ENCODE peak calls at places on chromosomes 16 and 17, in nine cellular contexts. K is thoracic aorta; R is brain microvascular endothelial cell; A is cardiac muscle cell; T is HCT116; E is NT2/D1; J is CD8-positive, alpha-beta T cell; H is effector memory CD4-positive, alpha-beta T cell; F is tibial artery. L is an unnamed sample. For H3K36me3, the result is how much of the 10 kb centered on the place peaks cover.

GRCh38 chr17:74130276-74130675 is 73.2 kb upstream of the RPL38 start:
- DNase-seq in R (no peak), A (no peak), F (peak), J (no peak), E (no peak), H (no peak), T (no peak), K (no peak), L (no peak)

GRCh38 chr16:73152731-73153130 is 104.8 kb upstream of the ZFHX3 start:
- DNase-seq in F (no peak), A (peak), T (no peak), R (no peak), J (no peak), K (no peak), H (no peak), E (peak), L (no peak)

GRCh38 chr17:48132375-48132774 is 24.8 kb downstream of the SNX11 start:
- DNase-seq in H (no peak), A (no peak), E (no peak), T (no peak), F (no peak), J (no peak), R (no peak), K (no peak), L (no peak)

GRCh38 chr17:6654816-6655731 is 3.5 kb downstream of the C17orf100 start:
- DNase-seq in T (no peak), F (no peak), H (no peak), K (no peak), J (no peak), E (no peak), R (no peak), A (peak), L (no peak)

GRCh38 chr16:78973041-78973440 is 627.5 kb downstream of the MAF start:
- DNase-seq in J (no peak), T (no peak), F (no peak), H (no peak), R (no peak), E (no peak), A (peak), K (no peak), L (no peak)

GRCh38 chr17:72008236-72008874 is 112.5 kb upstream of the SOX9 start:
- DNase-seq in T (no peak), E (no peak), R (peak), H (no peak), J (no peak), F (no peak), A (no peak), K (no peak), L (no peak)

GRCh38 chr16:68128577-68129305 is 43.6 kb downstream of the NFATC3 start:
- DNase-seq in A (no peak), F (no peak), E (no peak), J (no peak), K (no peak), R (peak), H (no peak), T (no peak), L (no peak)

GRCh38 chr17:48752399-48753288 is 24.1 kb upstream of the HOXB13 start:
- DNase-seq in A (no peak), E (no peak), T (no peak), H (no peak), F (no peak), R (no peak), K (no peak), J (no peak), L (no peak)

GRCh38 chr17:37847811-37848331 is 76.3 kb upstream of the TBC1D3K start:
- DNase-seq in F (no peak), R (no peak), H (no peak), K (no peak), J (no peak), A (no peak), E (no peak), T (no peak), L (no peak)

GRCh38 chr16:48963306-48963705 is 318.3 kb downstream of the CBLN1 start:
- DNase-seq in T (peak), E (no peak), R (no peak), F (no peak), H (no peak), K (no peak), J (no peak), A (no peak), L (no peak)

GRCh38 chr16:11389631-11390565 is 44.6 kb downstream of the RMI2 start:
- DNase-seq in K (no peak), A (no peak), F (peak), E (no peak), R (no peak), H (no peak), T (no peak), J (no peak), L (no peak)

GRCh38 chr16:51407921-51408320 is 256.9 kb upstream of the SALL1 start:
- DNase-seq in K (no peak), A (no peak), T (no peak), F (no peak), E (no peak), H (no peak), R (no peak), J (no peak), L (no peak)

GRCh38 chr16:4212207-4212933 is 29.5 kb downstream of the SRL start:
- DNase-seq in E (no peak), F (peak), H (no peak), T (no peak), K (peak), J (no peak), R (no peak), A (no peak), L (no peak)

GRCh38 chr16:27576729-27577128 is 26.8 kb downstream of the KATNIP start:
- DNase-seq in A (no peak), T (no peak), J (no peak), F (no peak), H (no peak), K (no peak), E (no peak), R (no peak), L (no peak)

GRCh38 chr17:42651392-42651791 is 7.7 kb upstream of the TUBG2 start:
- DNase-seq in K (no peak), T (no peak), F (no peak), R (no peak), H (no peak), A (no peak), J (no peak), E (no peak), L (no peak)

GRCh38 chr16:4593069-4593468 is 21.6 kb downstream of the UBALD1 start:
- DNase-seq in T (no peak), A (no peak), E (no peak), F (no peak), J (no peak), H (no peak), R (no peak), K (no peak), L (no peak)

GRCh38 chr17:52170963-52171572 is 12.6 kb upstream of the CA10 start:
- DNase-seq in K (no peak), J (no peak), H (no peak), T (no peak), E (no peak), R (no peak), F (no peak), A (peak), L (no peak)

GRCh38 chr16:85037050-85037410 is 9.4 kb downstream of the KIAA0513 start:
- DNase-seq in J (no peak), E (no peak), A (no peak), K (no peak), H (no peak), T (peak), R (peak), F (no peak), L (no peak)

GRCh38 chr16:87369796-87370719 is 13.5 kb downstream of the FBXO31 start:
- DNase-seq in T (no peak), R (no peak), K (no peak), H (no peak), E (no peak), F (no peak), J (no peak), A (no peak), L (no peak)

GRCh38 chr16:67537636-67538591 is 9.3 kb downstream of the RIPOR1 start:
- DNase-seq in J (peak), E (no peak), K (no peak), A (peak), H (peak), R (no peak), F (no peak), T (no peak), L (peak)

GRCh38 chr16:81616321-81617020 is 162.6 kb upstream of the PLCG2 start:
- DNase-seq in F (no peak), A (peak), R (peak), K (no peak), E (no peak), H (peak), J (peak), T (no peak), L (peak)

GRCh38 chr16:752008-752315 is 8.6 kb upstream of the MSLN start:
- DNase-seq in E (peak), A (no peak), K (no peak), T (no peak), H (no peak), F (no peak), J (no peak), R (no peak), L (no peak)

DNA sequence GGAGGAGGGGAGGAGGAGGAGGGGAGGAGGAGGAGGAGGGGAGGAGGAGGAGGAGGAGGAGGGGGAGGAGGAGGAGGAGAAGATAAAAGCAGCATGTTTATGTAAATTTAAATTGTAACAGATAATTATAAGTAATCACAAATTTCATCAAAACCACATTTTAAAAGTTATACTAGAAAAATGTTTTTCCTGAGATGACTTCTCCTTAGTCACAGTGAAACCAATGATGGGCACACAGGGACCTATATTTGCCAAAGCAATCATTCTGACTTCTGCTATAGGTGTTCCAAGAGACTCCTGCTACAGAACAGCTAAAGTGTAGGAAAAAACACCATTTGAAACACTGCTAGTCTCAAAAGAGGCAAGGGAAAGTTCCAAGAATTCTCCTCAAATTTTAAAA is 66.4 kb downstream of the CEP95 start:
- DNase-seq in H (no peak), T (no peak), E (no peak), F (no peak), A (no peak), K (no peak), J (no peak), R (no peak), L (no peak)
- H3K36me3 ChIP-seq in H (under half), T (half or more), E (under half), F (half or more), A (under half), K (under half), J (under half), R (half or more), L (under half)

GRCh38 chr17:17128476-17129075 is 77.6 kb downstream of the PLD6 start:
- DNase-seq in T (no peak), K (no peak), R (no peak), A (no peak), E (no peak), J (no peak), H (no peak), F (no peak), L (no peak)
- H3K36me3 ChIP-seq in T (under half), K (under half), R (under half), A (under half), E (half or more), J (under half), H (under half), F (half or more), L (under half)

DNA sequence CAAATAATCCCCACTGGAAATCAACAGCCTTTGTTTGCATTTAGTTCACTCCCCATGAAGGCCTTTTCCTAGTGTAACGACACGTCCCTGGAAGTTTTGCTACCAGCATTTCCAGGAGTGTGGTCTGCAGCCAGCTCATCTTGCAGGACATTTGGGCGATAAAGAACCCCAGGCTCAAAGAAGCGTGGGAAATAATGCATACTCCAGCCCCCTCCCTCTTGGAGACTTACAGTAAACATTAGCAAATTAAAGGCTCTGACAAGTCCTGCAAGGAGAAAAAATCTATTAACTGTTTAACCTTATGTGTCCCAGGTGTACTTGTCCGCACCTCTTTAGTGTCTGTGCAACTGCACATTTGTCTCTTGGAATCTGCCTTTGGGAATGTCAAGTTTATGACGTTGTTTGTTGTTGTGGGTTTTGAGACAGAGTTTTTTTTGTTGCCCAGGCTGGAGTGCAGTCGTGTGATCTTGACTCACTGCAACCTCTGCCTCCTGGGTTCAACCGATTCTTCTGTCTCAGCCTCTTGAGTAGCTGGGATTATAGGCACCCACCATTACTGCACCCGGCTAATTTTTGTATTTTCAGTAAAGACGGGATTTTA is 131.1 kb downstream of the ABCC1 start:
- DNase-seq in F (no peak), A (no peak), T (no peak), E (no peak), K (no peak), J (no peak), H (no peak), R (no peak), L (no peak)
- H3K36me3 ChIP-seq in F (half or more), A (under half), T (under half), E (half or more), K (half or more), J (under half), H (half or more), R (half or more), L (half or more)

DNA sequence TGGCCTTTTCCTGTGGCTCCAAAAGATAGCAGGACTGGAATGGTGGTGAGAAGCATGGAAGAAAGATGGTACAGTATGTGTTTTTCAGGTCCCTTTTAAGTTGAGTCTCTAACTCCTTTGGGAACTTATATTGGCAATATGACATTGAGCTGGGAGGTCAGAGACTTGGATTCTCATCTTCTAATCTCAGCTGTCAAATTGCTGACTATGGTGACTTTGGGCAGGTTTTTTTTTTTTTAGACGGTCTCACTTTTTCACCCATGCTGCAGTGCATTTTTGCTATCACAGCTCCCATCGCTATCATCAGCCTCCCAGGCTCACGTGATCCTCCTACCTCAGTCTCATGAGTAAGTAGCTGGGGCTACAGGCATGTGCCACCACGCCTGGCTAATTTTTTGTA is 15.1 kb upstream of the CDK5R1 start:
- DNase-seq in J (no peak), T (no peak), E (no peak), R (no peak), F (no peak), H (no peak), K (no peak), A (no peak), L (no peak)
- H3K36me3 ChIP-seq in J (half or more), T (half or more), E (half or more), R (half or more), F (half or more), H (half or more), K (half or more), A (half or more), L (half or more)

DNA sequence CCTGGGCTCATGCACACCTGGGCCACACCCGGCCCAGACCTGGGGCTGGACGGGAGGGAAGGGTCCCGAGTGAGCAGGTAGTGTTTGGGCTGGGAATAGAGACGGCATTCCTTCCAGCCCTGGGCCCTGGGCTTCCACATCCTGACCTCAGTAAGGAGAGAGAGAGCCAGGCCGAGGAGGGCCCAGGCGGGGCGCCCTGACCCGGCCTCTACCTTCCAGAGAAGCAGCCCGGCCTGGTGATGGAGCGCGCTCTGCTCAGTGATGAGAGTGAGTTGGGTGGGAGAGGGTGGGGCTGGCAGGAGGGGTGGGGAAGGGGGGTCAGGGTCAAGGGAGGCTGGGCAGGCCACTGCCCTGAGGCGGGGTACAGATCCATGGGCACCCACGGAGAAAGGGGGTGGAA is 13.6 kb upstream of the MYO15B start:
- DNase-seq in T (no peak), F (no peak), R (no peak), K (no peak), J (no peak), A (no peak), E (no peak), H (no peak), L (no peak)
- H3K36me3 ChIP-seq in T (under half), F (under half), R (under half), K (under half), J (under half), A (under half), E (under half), H (under half), L (under half)

GRCh38 chr17:14203392-14203791 is 33.3 kb downstream of the CDRT15 start:
- DNase-seq in A (no peak), J (no peak), R (no peak), K (no peak), E (no peak), T (no peak), F (no peak), H (no peak), L (peak)
- H3K36me3 ChIP-seq in A (under half), J (under half), R (under half), K (under half), E (under half), T (under half), F (under half), H (under half), L (under half)

L was measured in CD4-positive, alpha-beta memory T cell.